ENCODE peak calls at places on chromosome 14, in four cellular contexts. K is AG10803, W is left ventricle myocardium inferior, C is ecto neural progenitor cell. O is an unnamed sample.

GRCh38 chr14:91330111-91330696 is 85.7 kb upstream of the GPR68 start:
- DNase-seq in K (no peak), W (no peak), C (no peak), O (no peak)

GRCh38 chr14:50000215-50001145 is 107.6 kb downstream of the ARF6 start:
- DNase-seq in K (peak), W (peak), C (peak), O (peak)

GRCh38 chr14:35369701-35370191 is 34.8 kb downstream of the NFKBIA start:
- DNase-seq in K (no peak), W (no peak), C (no peak), O (no peak)

GRCh38 chr14:55512421-55512820 is 67.6 kb upstream of the KTN1 start:
- DNase-seq in K (peak), W (no peak), C (no peak), O (no peak)

GRCh38 chr14:69088523-69089445 is 64.1 kb downstream of the DCAF5 start:
- DNase-seq in K (peak), W (no peak), C (no peak), O (no peak)

GRCh38 chr14:32224731-32225377 is 21.8 kb upstream of the RNU6-8 start:
- DNase-seq in K (peak), W (no peak), C (peak), O (peak)

GRCh38 chr14:25074112-25074511 is 24.2 kb upstream of the STXBP6 start:
- DNase-seq in K (no peak), W (no peak), C (no peak), O (no peak)

GRCh38 chr14:96160913-96161310 is 43.7 kb upstream of the BDKRB2 start:
- DNase-seq in K (no peak), W (no peak), C (peak), O (no peak)

GRCh38 chr14:58824106-58824505 is 186.3 kb downstream of the DACT1 start:
- DNase-seq in K (peak), W (no peak), C (no peak), O (no peak)

GRCh38 chr14:30223385-30223785 is 295.7 kb upstream of the PRKD1 start:
- DNase-seq in K (peak), W (peak), C (no peak), O (peak)

GRCh38 chr14:30108975-30109700 is 181.5 kb upstream of the PRKD1 start:
- DNase-seq in K (peak), W (no peak), C (no peak), O (no peak)

GRCh38 chr14:103547941-103548462 is 14.5 kb downstream of the BAG5 start:
- DNase-seq in K (no peak), W (peak), C (no peak), O (no peak)

GRCh38 chr14:93195316-93195999 is 10.3 kb downstream of the LYSET start:
- DNase-seq in K (no peak), W (no peak), C (no peak), O (no peak)

GRCh38 chr14:98290596-98290995 is 981.4 kb downstream of the BCL11B start:
- DNase-seq in K (no peak), W (no peak), C (no peak), O (no peak)

GRCh38 chr14:68638056-68638816 is 154.6 kb downstream of the ZFP36L1 start:
- DNase-seq in K (no peak), W (no peak), C (peak), O (no peak)